ENCODE peak calls at places on chromosomes 3 and 15, in six cellular contexts. G is fibroblast of the aortic adventitia, E is astrocyte of the spinal cord, K is OCI-LY7, J is mesothelial cell of epicardium, X is fibroblast of villous mesenchyme. Z is an unnamed sample.

GRCh38 chr15:81752149-81752942 is 293.5 kb downstream of the MEX3B start:
- DNase-seq in X (no peak), G (peak), K (no peak), J (no peak), E (no peak), Z (peak)

GRCh38 chr15:62483817-62484216 is 318.7 kb upstream of the C2CD4B start:
- DNase-seq in G (peak), X (peak), J (no peak), K (no peak), E (no peak), Z (no peak)

GRCh38 chr3:120192159-120192558 is 92.9 kb downstream of the GPR156 start:
- DNase-seq in J (no peak), G (no peak), X (no peak), E (no peak), K (no peak), Z (no peak)

GRCh38 chr3:98691897-98692296 is 71.2 kb upstream of the ST3GAL6 start:
- DNase-seq in J (no peak), E (no peak), K (no peak), G (no peak), X (no peak), Z (no peak)

GRCh38 chr15:92510163-92510882 is 116.6 kb downstream of the ST8SIA2 start:
- DNase-seq in K (no peak), E (peak), X (no peak), J (no peak), G (no peak), Z (no peak)

GRCh38 chr3:147398841-147399534 is 7.4 kb downstream of the ZIC4 start:
- DNase-seq in X (no peak), E (peak), J (no peak), K (no peak), G (no peak), Z (no peak)

GRCh38 chr3:192501427-192501826 is 225.9 kb downstream of the FGF12 start:
- DNase-seq in K (no peak), J (no peak), E (no peak), G (no peak), X (no peak), Z (no peak)

GRCh38 chr3:54321515-54321914 is 199.2 kb downstream of the CACNA2D3 start:
- DNase-seq in X (no peak), K (no peak), G (no peak), J (no peak), E (no peak), Z (no peak)

GRCh38 chr3:160006282-160007163 is 17.9 kb downstream of the IL12A start:
- DNase-seq in G (peak), K (peak), J (no peak), E (peak), X (peak), Z (peak)

GRCh38 chr15:98754283-98755022 is 106.1 kb downstream of the IGF1R start:
- DNase-seq in G (peak), J (no peak), X (peak), E (peak), K (no peak), Z (no peak)

GRCh38 chr15:38050988-38051387 is 116.5 kb downstream of the TMCO5A start:
- DNase-seq in X (no peak), J (no peak), K (no peak), E (no peak), G (no peak), Z (no peak)

GRCh38 chr15:88400069-88400468 is 67.1 kb downstream of the MRPL46 start:
- DNase-seq in K (no peak), X (no peak), E (no peak), J (no peak), G (no peak), Z (no peak)

GRCh38 chr3:177807150-177807875 is 610.0 kb upstream of the TBL1XR1 start:
- DNase-seq in J (no peak), K (no peak), E (no peak), X (no peak), G (no peak), Z (no peak)

GRCh38 chr3:32934150-32934742 is 17.2 kb upstream of the CCR4 start:
- DNase-seq in E (no peak), G (peak), X (peak), K (peak), J (no peak), Z (no peak)

GRCh38 chr3:128992926-128993460 is 883 bp downstream of the CFAP92 start:
- DNase-seq in X (no peak), K (no peak), E (no peak), J (no peak), G (no peak), Z (no peak)

GRCh38 chr3:68973635-68974034 is 39.8 kb downstream of the EOGT start:
- DNase-seq in G (no peak), J (no peak), X (no peak), E (no peak), K (no peak), Z (peak)

DNA sequence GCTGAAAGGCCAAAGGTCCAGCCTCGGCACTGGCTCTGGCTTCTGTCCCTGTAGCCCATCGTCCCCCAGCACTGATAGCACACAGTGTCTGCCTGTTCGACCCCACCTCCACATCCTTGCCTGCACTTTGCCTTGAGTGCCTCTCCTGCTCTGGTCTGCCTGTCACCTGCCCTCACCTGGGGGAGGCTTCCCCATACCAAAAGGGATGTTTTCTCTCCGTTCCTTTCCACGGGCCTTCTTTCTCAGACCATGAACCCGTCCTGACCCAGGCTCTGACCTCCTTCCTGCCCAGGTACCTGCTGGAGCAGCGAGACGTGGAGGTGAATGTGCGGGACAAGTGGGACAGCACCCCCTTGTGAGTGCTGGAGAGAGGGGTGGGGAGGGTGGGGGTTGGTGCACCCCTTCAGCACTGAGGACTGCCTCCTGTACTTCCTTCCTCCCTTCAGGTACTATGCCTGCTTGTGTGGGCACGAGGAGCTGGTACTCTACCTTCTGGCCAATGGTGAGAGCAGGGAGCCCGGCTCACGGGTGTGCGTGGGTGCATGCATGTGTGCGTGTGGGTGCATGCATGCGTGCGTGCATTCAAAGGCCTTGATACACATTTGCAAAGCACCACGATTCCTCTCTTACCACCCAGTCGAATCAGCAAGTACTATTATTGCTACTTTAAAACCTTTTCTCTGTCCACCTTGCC is 1.5 kb downstream of the ABTB1 start:
- DNase-seq in K (no peak), J (no peak), G (no peak), X (no peak), E (no peak), Z (no peak)
- TF ChIP-seq CTCF in K (no peak), J (no peak), G (no peak), X (no peak), E (no peak), Z (no peak)

GRCh38 chr3:123344941-123345594 is 103.8 kb downstream of the ADCY5 start:
- DNase-seq in G (no peak), K (no peak), J (no peak), E (peak), X (no peak), Z (no peak)
- TF ChIP-seq CTCF in G (no peak), K (no peak), J (no peak), E (no peak), X (no peak), Z (no peak)

GRCh38 chr15:29566914-29567313 is 255.4 kb downstream of the TJP1 start:
- DNase-seq in J (no peak), G (no peak), E (no peak), K (no peak), X (no peak), Z (no peak)

GRCh38 chr15:29570121-29570930 is 251.9 kb downstream of the TJP1 start:
- DNase-seq in J (no peak), G (peak), X (no peak), K (no peak), E (no peak), Z (peak)

GRCh38 chr15:29569533-29570092 is 252.7 kb downstream of the TJP1 start:
- DNase-seq in J (no peak), X (no peak), E (no peak), G (no peak), K (no peak), Z (peak)

GRCh38 chr15:29567336-29567735 is 254.9 kb downstream of the TJP1 start:
- DNase-seq in E (no peak), J (no peak), K (no peak), X (no peak), G (no peak), Z (no peak)

DNA sequence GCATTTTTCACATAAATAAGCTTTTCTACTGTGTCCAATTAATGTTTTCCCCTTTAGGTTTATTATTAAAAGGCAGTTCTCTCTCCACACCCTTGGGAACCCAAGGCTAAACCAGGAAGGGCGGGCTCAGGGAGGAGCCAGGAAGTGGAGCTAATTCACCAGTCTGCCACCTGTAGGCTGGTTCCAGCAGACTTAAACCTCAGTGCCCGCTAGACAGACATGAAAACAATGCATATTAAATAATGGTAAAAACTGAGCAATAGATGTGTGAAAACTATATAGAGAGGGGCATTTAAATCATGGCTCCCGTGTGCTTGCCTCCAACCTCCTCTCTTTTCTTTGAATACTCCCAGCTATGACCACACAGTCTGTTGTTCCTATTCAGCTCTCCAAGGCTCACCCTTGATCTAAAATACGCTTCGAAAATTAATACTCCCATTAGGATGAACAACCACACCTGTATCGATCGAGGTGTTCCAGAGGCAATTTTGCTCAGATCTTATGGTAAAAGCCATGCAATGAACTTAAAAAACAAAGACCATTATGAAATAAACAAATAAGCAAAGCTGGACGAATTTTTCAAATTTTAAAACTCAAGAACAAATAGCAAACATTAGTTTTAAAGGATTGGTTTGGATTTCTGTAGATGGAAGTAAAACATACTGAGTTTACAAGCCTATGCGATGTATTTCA is 253.3 kb downstream of the TJP1 start:
- DNase-seq in J (no peak), X (no peak), K (peak), E (no peak), G (no peak), Z (peak)
- TF ChIP-seq CTCF in J (no peak), X (no peak), K (peak), E (no peak), G (no peak), Z (no peak)

DNA sequence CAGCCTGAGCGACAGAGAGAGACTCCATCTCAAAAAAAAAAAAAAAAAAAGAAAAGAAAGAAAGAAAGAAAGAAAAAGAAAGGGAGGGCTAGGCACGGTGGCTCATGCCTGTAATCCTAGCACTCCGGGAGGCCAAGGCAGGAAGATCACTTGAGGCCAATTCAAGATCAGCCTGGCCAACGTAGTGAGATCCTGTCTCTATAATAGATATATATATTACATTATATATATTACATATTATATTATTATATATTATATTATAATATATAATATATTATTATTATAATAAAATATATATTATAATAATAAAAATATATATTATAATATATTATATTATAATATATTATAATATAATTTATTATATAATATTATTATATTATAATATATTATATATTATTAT is 48.9 kb downstream of the PTPN9 start:
- DNase-seq in E (no peak), K (no peak), J (no peak), G (no peak), X (no peak), Z (no peak)
- TF ChIP-seq CTCF in E (no peak), K (no peak), J (no peak), G (no peak), X (no peak), Z (no peak)

DNA sequence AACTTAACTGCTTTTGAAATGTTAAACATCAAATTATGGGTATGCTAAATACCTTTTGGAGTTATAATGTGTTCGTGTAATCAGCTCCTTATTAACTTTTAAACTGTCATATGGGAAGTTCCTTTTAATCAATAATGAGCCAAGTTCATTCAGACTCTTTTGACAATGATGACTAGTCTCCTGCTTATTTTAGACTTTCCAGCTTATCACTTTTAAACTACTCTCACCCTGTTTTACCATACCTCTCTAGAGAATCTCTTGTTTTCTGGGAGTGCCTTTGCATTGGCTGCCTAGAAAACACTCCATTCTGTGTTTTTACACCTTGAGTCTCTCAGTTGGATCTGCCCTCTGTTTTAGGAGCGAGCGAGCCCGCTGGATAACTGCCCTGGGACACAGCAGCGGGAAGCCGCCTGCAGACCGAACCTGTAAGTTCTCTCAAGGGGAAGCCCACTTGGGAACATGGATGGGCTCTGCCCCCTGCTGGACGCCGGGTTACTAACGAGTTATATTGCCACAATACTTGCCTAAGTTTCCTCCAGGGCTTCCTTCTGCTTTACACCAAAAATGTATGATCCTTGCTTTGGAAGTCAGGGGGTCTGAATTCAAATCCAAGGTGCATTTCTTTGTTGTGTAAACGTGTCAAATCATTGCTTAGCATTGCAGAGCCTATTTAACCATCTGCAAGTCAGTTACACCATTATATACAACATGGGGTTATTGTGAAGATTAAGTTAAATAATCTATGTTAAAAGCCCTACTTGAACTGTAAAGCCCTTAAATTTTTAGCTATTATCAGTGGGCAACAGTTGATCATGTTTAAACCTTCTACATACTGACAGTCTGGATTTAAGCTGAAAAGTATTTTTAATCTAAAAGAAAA is 71.3 kb downstream of the DHX36 start:
- DNase-seq in K (peak), X (peak), J (peak), G (peak), E (peak), Z (peak)
- TF ChIP-seq CTCF in K (peak), X (peak), J (peak), G (peak), E (peak), Z (peak)

GRCh38 chr3:71376911-71377310 is 206.6 kb downstream of the FOXP1 start:
- DNase-seq in G (no peak), E (no peak), J (no peak), X (no peak), K (peak), Z (no peak)

GRCh38 chr3:71378509-71378908 is 205.0 kb downstream of the FOXP1 start:
- DNase-seq in X (no peak), E (no peak), J (no peak), G (no peak), K (no peak), Z (no peak)

GRCh38 chr3:71376499-71376898 is 207.0 kb downstream of the FOXP1 start:
- DNase-seq in X (no peak), E (no peak), G (no peak), J (no peak), K (peak), Z (no peak)

GRCh38 chr3:71384393-71384792 is 199.1 kb downstream of the FOXP1 start:
- DNase-seq in E (no peak), G (peak), J (no peak), X (no peak), K (no peak), Z (no peak)

DNA sequence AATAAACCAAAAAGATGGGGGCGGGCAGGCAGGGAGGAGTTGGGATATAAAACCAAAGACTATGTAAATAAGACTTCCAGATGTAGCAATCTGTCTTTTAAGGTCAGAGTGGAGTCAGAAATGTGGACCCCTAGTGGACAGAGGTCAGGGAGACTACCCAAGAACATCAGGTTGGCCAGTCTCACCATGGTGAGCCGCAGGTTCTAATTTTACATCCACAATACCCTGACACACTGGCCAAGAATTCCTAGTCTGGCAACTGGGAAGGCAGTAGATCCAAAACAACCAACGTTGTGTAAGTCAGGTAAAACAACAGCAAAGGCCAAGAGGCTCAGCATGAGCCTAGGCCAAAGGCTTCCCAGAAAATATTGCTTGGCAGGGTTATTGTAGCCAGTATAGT is 203.4 kb downstream of the FOXP1 start:
- DNase-seq in J (no peak), E (peak), X (no peak), K (no peak), G (peak), Z (no peak)
- TF ChIP-seq CTCF in J (no peak), E (no peak), X (no peak), K (peak), G (no peak), Z (no peak)

GRCh38 chr15:43067717-43068461 is 37.9 kb downstream of the UBR1 start:
- DNase-seq in J (no peak), X (peak), K (no peak), G (peak), E (peak), Z (no peak)
- TF ChIP-seq CTCF in J (no peak), X (no peak), K (no peak), G (no peak), E (no peak), Z (no peak)

GRCh38 chr3:71423151-71423906 is 160.2 kb downstream of the FOXP1 start:
- DNase-seq in E (peak), X (peak), J (no peak), G (peak), K (peak), Z (no peak)
- TF ChIP-seq CTCF in E (peak), X (peak), J (no peak), G (peak), K (peak), Z (no peak)